ENCODE peak calls at places on chromosomes 1 and 21, in ten cellular contexts. S is thyroid gland; C is upper lobe of right lung; A is uterus; I is suprapubic skin; F is AG04449; H is fibroblast of lung; P is nephron progenitor cell; Y is breast epithelium; W is CD4-positive, alpha-beta T cell. V is an unnamed sample.

GRCh38 chr1:101238041-101238515 is 1.3 kb downstream of the S1PR1 start:
- DNase-seq in W (peak; percentile 68), S (no peak), P (peak; percentile 36), C (no peak), Y (no peak), I (no peak), F (no peak), H (no peak), A (no peak), V (no peak)

GRCh38 chr1:24659166-24659904 is 16.2 kb downstream of the SRRM1 start:
- DNase-seq in W (no peak), P (no peak), A (no peak), C (no peak), H (no peak), S (no peak), Y (no peak), I (no peak), F (no peak), V (no peak)

GRCh38 chr1:98340511-98340910 is 321.0 kb upstream of the SNX7 start:
- DNase-seq in A (no peak), S (no peak), H (peak; percentile 71), Y (no peak), I (no peak), F (no peak), C (no peak), W (no peak), P (no peak), V (no peak)

GRCh38 chr1:246261641-246262040 is 245.4 kb downstream of the SMYD3 start:
- DNase-seq in W (no peak), P (no peak), F (no peak), H (no peak), S (no peak), I (no peak), C (no peak), A (no peak), Y (no peak), V (no peak)

GRCh38 chr1:70150444-70150843 is 54.9 kb downstream of the LRRC40 start:
- DNase-seq in I (no peak), W (no peak), Y (no peak), S (no peak), C (no peak), H (no peak), P (no peak), F (no peak), A (no peak), V (no peak)

GRCh38 chr1:1020415-1021009 is 592 bp downstream of the AGRN start:
- DNase-seq in S (peak; percentile 39), W (no peak), F (no peak), P (peak; percentile 61), Y (no peak), A (peak; percentile 43), C (no peak), I (no peak), H (peak; percentile 40), V (no peak)

GRCh38 chr1:154840557-154841176 is 29.4 kb downstream of the KCNN3 start:
- DNase-seq in H (peak; percentile 30), F (no peak), I (no peak), S (no peak), Y (no peak), P (peak; percentile 50), C (no peak), W (no peak), A (no peak), V (no peak)

GRCh38 chr1:51340380-51340779 is 10.0 kb upstream of the TTC39A start:
- DNase-seq in P (no peak), S (no peak), A (no peak), I (no peak), W (no peak), Y (no peak), C (no peak), F (no peak), H (no peak), V (no peak)

GRCh38 chr1:71785470-71785869 is 496.9 kb downstream of the NEGR1 start:
- DNase-seq in F (no peak), I (no peak), A (no peak), W (no peak), C (no peak), S (no peak), Y (no peak), P (no peak), H (no peak), V (no peak)

GRCh38 chr21:45320261-45320990 is 32.7 kb upstream of the POFUT2 start:
- DNase-seq in W (no peak), I (no peak), C (peak; percentile 64), P (no peak), A (no peak), F (no peak), Y (no peak), H (no peak), S (peak; percentile 65), V (peak; percentile 89)

GRCh38 chr1:218967836-218968235 is 205.8 kb upstream of the LYPLAL1 start:
- DNase-seq in W (no peak), F (no peak), A (no peak), Y (no peak), H (peak; percentile 69), S (no peak), I (no peak), P (no peak), C (no peak), V (no peak)

GRCh38 chr1:171221665-171222591 is 26.4 kb upstream of the FMO1 start:
- DNase-seq in W (no peak), P (peak; percentile 9), C (no peak), Y (no peak), H (peak; percentile 74), S (no peak), F (no peak), A (no peak), I (no peak), V (no peak)

GRCh38 chr1:207867136-207868081 is 43.5 kb downstream of the CD34 start:
- DNase-seq in Y (peak; percentile 67), F (no peak), C (peak; percentile 80), I (peak; percentile 85), S (peak; percentile 72), A (no peak), H (no peak), P (no peak), W (no peak), V (no peak)

GRCh38 chr1:40381268-40382109 is 8.0 kb downstream of the SMAP2 start:
- DNase-seq in S (no peak), I (no peak), P (no peak), A (no peak), F (no peak), Y (no peak), W (no peak), C (no peak), H (no peak), V (no peak)

GRCh38 chr1:61143821-61144220 is 61.5 kb downstream of the NFIA start:
- DNase-seq in P (no peak), I (no peak), H (peak; percentile 23), Y (no peak), A (no peak), C (no peak), F (no peak), S (no peak), W (no peak), V (no peak)
- TF ChIP-seq CTCF in P (no peak), I (no peak), H (no peak), Y (no peak), A (no peak), C (no peak), F (no peak), S (no peak), W (no peak), V (no peak)

DNA sequence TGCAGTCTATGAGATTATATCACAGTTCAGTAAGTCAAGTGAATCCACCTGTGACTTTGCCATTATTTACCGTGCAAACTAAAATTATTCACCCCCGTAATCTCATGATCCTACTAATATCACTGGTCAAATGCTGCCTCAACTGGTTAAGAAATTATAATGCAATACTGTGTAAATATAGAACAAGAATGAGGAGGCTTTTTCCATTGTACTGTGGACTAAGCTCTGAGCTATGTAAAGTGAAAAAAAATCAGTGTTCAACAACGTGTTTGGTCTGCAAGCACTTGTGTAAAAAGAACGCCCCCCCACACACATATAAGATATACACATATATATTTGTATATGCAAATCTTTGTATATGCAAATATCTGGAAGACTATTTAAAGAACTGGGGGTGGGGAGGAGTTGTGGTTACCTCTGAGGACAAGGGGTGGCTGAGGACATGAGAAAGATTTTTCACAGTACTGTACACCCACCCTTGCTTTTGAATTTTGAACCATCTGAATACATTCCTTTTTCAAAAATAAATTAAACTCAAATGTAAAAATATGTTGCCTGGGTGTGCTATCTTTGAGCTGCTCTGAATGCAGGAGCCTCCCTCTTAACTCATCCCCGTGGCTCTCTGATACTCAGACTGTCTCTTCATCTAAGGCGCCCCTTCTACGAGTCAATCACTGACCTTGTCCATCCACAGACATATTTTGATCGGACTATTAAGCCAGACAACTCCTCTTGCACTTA is 57.0 kb downstream of the PTP4A2 start:
- DNase-seq in W (no peak), C (no peak), A (no peak), P (no peak), F (no peak), S (no peak), I (no peak), Y (no peak), H (no peak), V (no peak)
- TF ChIP-seq CTCF in W (no peak), C (no peak), A (no peak), P (no peak), F (no peak), S (no peak), I (no peak), Y (no peak), H (no peak), V (no peak)

DNA sequence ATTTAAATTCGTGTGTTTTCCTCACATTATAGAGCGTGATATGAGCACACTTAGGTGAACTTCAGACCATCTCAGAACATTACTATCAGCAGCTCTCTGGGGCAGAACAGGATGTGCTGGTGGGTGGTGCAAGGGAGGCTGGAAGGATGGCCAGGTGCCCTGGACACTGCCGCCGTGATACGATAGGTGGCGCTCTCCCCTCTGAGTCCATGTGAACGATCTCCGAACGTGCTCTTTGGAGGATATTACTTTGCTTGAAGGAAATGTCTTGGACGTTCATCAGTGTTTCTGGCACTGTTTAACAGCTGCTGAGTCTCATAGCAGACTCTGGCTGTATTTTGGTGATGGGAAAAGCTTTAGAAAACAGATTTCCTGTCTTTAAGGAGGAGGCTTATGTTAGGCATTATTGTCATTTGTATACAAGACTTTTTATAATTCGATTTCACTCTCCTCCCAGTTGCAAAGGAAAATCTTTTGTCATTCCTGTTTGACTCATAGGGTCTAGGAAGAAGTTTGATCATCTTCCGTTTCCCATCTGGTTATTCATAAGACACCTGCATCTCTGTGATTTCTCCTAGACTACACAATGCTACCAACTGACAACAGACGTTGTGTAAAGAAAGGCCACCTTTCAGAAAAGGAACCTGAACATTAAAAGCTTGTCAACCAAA is 386.2 kb upstream of the ADGRL2 start:
- DNase-seq in A (peak; percentile 70), S (peak; percentile 81), W (no peak), P (peak; percentile 77), F (no peak), C (peak; percentile 77), Y (no peak), H (no peak), I (peak; percentile 80), V (no peak)
- TF ChIP-seq CTCF in A (peak; percentile 54), S (peak; percentile 90), W (no peak), P (peak; percentile 78), F (peak; percentile 50), C (peak; percentile 83), Y (peak; percentile 32), H (peak; percentile 64), I (peak; percentile 83), V (peak; percentile 75)

DNA sequence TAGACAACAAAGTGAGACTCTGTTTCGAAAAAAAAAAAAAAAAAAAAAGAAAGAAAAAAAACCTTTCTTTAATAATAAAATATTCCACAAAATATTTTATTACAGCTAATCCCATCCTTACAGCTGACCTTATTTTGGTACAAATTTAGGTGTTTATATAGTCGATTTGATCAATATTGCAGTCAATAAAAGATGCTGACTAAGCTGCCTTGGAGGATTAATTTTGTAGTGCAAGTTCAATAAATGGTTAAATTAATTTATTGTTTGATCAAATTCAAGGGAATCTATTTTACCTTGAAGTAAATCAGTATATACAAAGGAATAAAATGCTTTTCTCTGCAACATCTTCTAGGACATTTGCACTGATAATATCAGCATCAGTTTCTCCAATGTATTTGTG is 1764.3 kb downstream of the NCAM2 start:
- DNase-seq in F (no peak), C (no peak), P (no peak), I (no peak), W (no peak), Y (no peak), A (no peak), H (no peak), S (no peak), V (no peak)
- TF ChIP-seq CTCF in F (no peak), C (no peak), P (no peak), I (no peak), W (no peak), Y (no peak), A (no peak), H (no peak), S (no peak), V (no peak)